ENCODE peak calls at places on chromosomes 2 and 18, in four cellular contexts. One of them, this sample, is unnamed.

GRCh38 chr2:95343429-95344207 is 46.5 kb downstream of the KCNIP3 start:
- DNase-seq in CD4-positive, alpha-beta T cell: no peak
- DNase-seq in ovary: no peak
- DNase-seq in RWPE2: peak; percentile 59
- DNase-seq in this sample: no peak

GRCh38 chr2:205775091-205775876 is 93.0 kb downstream of the NRP2 start:
- DNase-seq in CD4-positive, alpha-beta T cell: no peak
- DNase-seq in ovary: no peak
- DNase-seq in RWPE2: peak; percentile 71
- DNase-seq in this sample: peak; percentile 59

GRCh38 chr2:45497355-45497754 is 113.7 kb downstream of the SRBD1 start:
- DNase-seq in CD4-positive, alpha-beta T cell: no peak
- DNase-seq in ovary: no peak
- DNase-seq in RWPE2: no peak
- DNase-seq in this sample: no peak

GRCh38 chr2:230425377-230425776 is 9.4 kb downstream of the SP100 start:
- DNase-seq in CD4-positive, alpha-beta T cell: no peak
- DNase-seq in ovary: no peak
- DNase-seq in RWPE2: no peak
- DNase-seq in this sample: no peak

GRCh38 chr2:208189782-208190181 is at the start of gene C2orf80:
- DNase-seq in CD4-positive, alpha-beta T cell: no peak
- DNase-seq in ovary: no peak
- DNase-seq in RWPE2: no peak
- DNase-seq in this sample: no peak

GRCh38 chr2:128442891-128443302 is 124.2 kb upstream of the HS6ST1 start:
- DNase-seq in CD4-positive, alpha-beta T cell: no peak
- DNase-seq in ovary: no peak
- DNase-seq in RWPE2: peak; percentile 29
- DNase-seq in this sample: no peak

GRCh38 chr2:108855194-108855593 is 68.6 kb downstream of the CCDC138 start:
- DNase-seq in CD4-positive, alpha-beta T cell: no peak
- DNase-seq in ovary: no peak
- DNase-seq in RWPE2: no peak
- DNase-seq in this sample: no peak

GRCh38 chr2:2727876-2728511 is 396.9 kb upstream of the MYT1L start:
- DNase-seq in CD4-positive, alpha-beta T cell: no peak
- DNase-seq in ovary: no peak
- DNase-seq in RWPE2: no peak
- DNase-seq in this sample: no peak

GRCh38 chr2:117936871-117937428 is 76.9 kb downstream of the CCDC93 start:
- DNase-seq in CD4-positive, alpha-beta T cell: no peak
- DNase-seq in ovary: peak; percentile 28
- DNase-seq in RWPE2: no peak
- DNase-seq in this sample: peak; percentile 57

GRCh38 chr2:160224060-160224459 is 24.0 kb upstream of the ITGB6 start:
- DNase-seq in CD4-positive, alpha-beta T cell: no peak
- DNase-seq in ovary: no peak
- DNase-seq in RWPE2: no peak
- DNase-seq in this sample: peak; percentile 51

GRCh38 chr2:80247339-80247738 is 57.2 kb downstream of the LRRTM1 start:
- DNase-seq in CD4-positive, alpha-beta T cell: no peak
- DNase-seq in ovary: no peak
- DNase-seq in RWPE2: no peak
- DNase-seq in this sample: no peak

GRCh38 chr18:55477537-55478300 is 110.3 kb downstream of the TCF4 start:
- DNase-seq in CD4-positive, alpha-beta T cell: no peak
- DNase-seq in ovary: no peak
- DNase-seq in RWPE2: no peak
- DNase-seq in this sample: peak; percentile 54

GRCh38 chr18:76984193-76985155 is 148.1 kb downstream of the MBP start:
- DNase-seq in CD4-positive, alpha-beta T cell: no peak
- DNase-seq in ovary: no peak
- DNase-seq in RWPE2: no peak
- DNase-seq in this sample: no peak

GRCh38 chr2:99602475-99602874 is 112.7 kb upstream of the REV1 start:
- DNase-seq in CD4-positive, alpha-beta T cell: no peak
- DNase-seq in ovary: no peak
- DNase-seq in RWPE2: no peak
- DNase-seq in this sample: no peak

GRCh38 chr2:113858764-113859163 is 31.1 kb upstream of the ACTR3 start:
- DNase-seq in CD4-positive, alpha-beta T cell: no peak
- DNase-seq in ovary: no peak
- DNase-seq in RWPE2: no peak
- DNase-seq in this sample: peak; percentile 52

GRCh38 chr2:72138011-72138881 is 9.4 kb downstream of the CYP26B1 start:
- DNase-seq in CD4-positive, alpha-beta T cell: no peak
- DNase-seq in ovary: peak; percentile 16
- DNase-seq in RWPE2: no peak
- DNase-seq in this sample: no peak

GRCh38 chr2:47041891-47042684 is 113.0 kb downstream of the STPG4 start:
- DNase-seq in CD4-positive, alpha-beta T cell: no peak
- DNase-seq in ovary: no peak
- DNase-seq in RWPE2: no peak
- DNase-seq in this sample: no peak

GRCh38 chr2:10946394-10946793 is 34.7 kb downstream of the KCNF1 start:
- DNase-seq in CD4-positive, alpha-beta T cell: no peak
- DNase-seq in ovary: no peak
- DNase-seq in RWPE2: no peak
- DNase-seq in this sample: no peak

GRCh38 chr2:62467475-62468321 is 38.3 kb downstream of the TMEM17 start:
- DNase-seq in CD4-positive, alpha-beta T cell: no peak
- DNase-seq in ovary: no peak
- DNase-seq in RWPE2: no peak
- DNase-seq in this sample: no peak

GRCh38 chr18:45628979-45629958 is 14.0 kb downstream of the SLC14A2 start:
- DNase-seq in CD4-positive, alpha-beta T cell: no peak
- DNase-seq in ovary: no peak
- DNase-seq in RWPE2: no peak
- DNase-seq in this sample: no peak

GRCh38 chr2:23366720-23367119 is 18.3 kb upstream of the KLHL29 start:
- DNase-seq in CD4-positive, alpha-beta T cell: no peak
- DNase-seq in ovary: no peak
- DNase-seq in RWPE2: no peak
- DNase-seq in this sample: peak; percentile 38

GRCh38 chr2:239706407-239706806 is 305.6 kb upstream of the HDAC4 start:
- DNase-seq in CD4-positive, alpha-beta T cell: no peak
- DNase-seq in ovary: peak; percentile 33
- DNase-seq in RWPE2: no peak
- DNase-seq in this sample: peak; percentile 50

GRCh38 chr2:47488870-47489584 is 86.1 kb downstream of the MSH2 start:
- DNase-seq in CD4-positive, alpha-beta T cell: no peak
- DNase-seq in ovary: no peak
- DNase-seq in RWPE2: peak; percentile 85
- DNase-seq in this sample: no peak

GRCh38 chr2:5981241-5982055 is 289.3 kb downstream of the SOX11 start:
- DNase-seq in CD4-positive, alpha-beta T cell: no peak
- DNase-seq in ovary: no peak
- DNase-seq in RWPE2: no peak
- DNase-seq in this sample: no peak

GRCh38 chr2:207286106-207286505 is 120.4 kb upstream of the KLF7 start:
- DNase-seq in CD4-positive, alpha-beta T cell: no peak
- DNase-seq in ovary: no peak
- DNase-seq in RWPE2: no peak
- DNase-seq in this sample: no peak

GRCh38 chr2:219486424-219486959 is 12.2 kb upstream of the GMPPA start:
- DNase-seq in CD4-positive, alpha-beta T cell: no peak
- DNase-seq in ovary: no peak
- DNase-seq in RWPE2: no peak
- DNase-seq in this sample: no peak

GRCh38 chr2:129744649-129745048 is 234.8 kb upstream of the RAB6C start:
- DNase-seq in CD4-positive, alpha-beta T cell: no peak
- DNase-seq in ovary: no peak
- DNase-seq in RWPE2: no peak
- DNase-seq in this sample: no peak
- TF ChIP-seq CTCF in CD4-positive, alpha-beta T cell: no peak
- TF ChIP-seq CTCF in ovary: no peak
- TF ChIP-seq CTCF in RWPE2: no peak
- TF ChIP-seq CTCF in this sample: no peak

GRCh38 chr2:237149425-237149824 is 63.7 kb downstream of the COPS8 start:
- DNase-seq in CD4-positive, alpha-beta T cell: no peak
- DNase-seq in ovary: no peak
- DNase-seq in RWPE2: no peak
- DNase-seq in this sample: no peak
- H3K9me3 ChIP-seq in CD4-positive, alpha-beta T cell: peaks cover 30% of the 10 kb centered on the region
- H3K9me3 ChIP-seq in ovary: no peaks in the 10 kb centered on the region
- H3K9me3 ChIP-seq in RWPE2: peaks cover 11% of the 10 kb centered on the region
- H3K9me3 ChIP-seq in this sample: peaks cover 14% of the 10 kb centered on the region

GRCh38 chr18:62248313-62248712 is 61.3 kb downstream of the RELCH start:
- DNase-seq in CD4-positive, alpha-beta T cell: no peak
- DNase-seq in ovary: no peak
- DNase-seq in RWPE2: no peak
- DNase-seq in this sample: no peak

GRCh38 chr18:62245177-62245576 is 58.1 kb downstream of the RELCH start:
- DNase-seq in CD4-positive, alpha-beta T cell: no peak
- DNase-seq in ovary: no peak
- DNase-seq in RWPE2: no peak
- DNase-seq in this sample: no peak

GRCh38 chr18:62242955-62243354 is 55.9 kb downstream of the RELCH start:
- DNase-seq in CD4-positive, alpha-beta T cell: no peak
- DNase-seq in ovary: no peak
- DNase-seq in RWPE2: no peak
- DNase-seq in this sample: no peak

GRCh38 chr18:62249478-62250097 is 62.5 kb downstream of the RELCH start:
- DNase-seq in CD4-positive, alpha-beta T cell: peak; percentile 72
- DNase-seq in ovary: peak; percentile 55
- DNase-seq in RWPE2: peak; percentile 51
- DNase-seq in this sample: peak; percentile 72

GRCh38 chr18:62245699-62246098 is 58.6 kb downstream of the RELCH start:
- DNase-seq in CD4-positive, alpha-beta T cell: no peak
- DNase-seq in ovary: no peak
- DNase-seq in RWPE2: no peak
- DNase-seq in this sample: no peak
- TF ChIP-seq CTCF in CD4-positive, alpha-beta T cell: no peak
- TF ChIP-seq CTCF in ovary: no peak
- TF ChIP-seq CTCF in RWPE2: peak; percentile 7
- TF ChIP-seq CTCF in this sample: no peak

GRCh38 chr2:136205615-136206014 is 87.7 kb upstream of the CXCR4 start:
- DNase-seq in CD4-positive, alpha-beta T cell: no peak
- DNase-seq in ovary: no peak
- DNase-seq in RWPE2: no peak
- DNase-seq in this sample: no peak

GRCh38 chr2:136207665-136208064 is 89.7 kb upstream of the CXCR4 start:
- DNase-seq in CD4-positive, alpha-beta T cell: no peak
- DNase-seq in ovary: no peak
- DNase-seq in RWPE2: no peak
- DNase-seq in this sample: peak; percentile 15

GRCh38 chr2:136207030-136207623 is 89.2 kb upstream of the CXCR4 start:
- DNase-seq in CD4-positive, alpha-beta T cell: no peak
- DNase-seq in ovary: no peak
- DNase-seq in RWPE2: no peak
- DNase-seq in this sample: no peak

GRCh38 chr2:136204959-136205358 is 87.0 kb upstream of the CXCR4 start:
- DNase-seq in CD4-positive, alpha-beta T cell: no peak
- DNase-seq in ovary: no peak
- DNase-seq in RWPE2: no peak
- DNase-seq in this sample: no peak

DNA sequence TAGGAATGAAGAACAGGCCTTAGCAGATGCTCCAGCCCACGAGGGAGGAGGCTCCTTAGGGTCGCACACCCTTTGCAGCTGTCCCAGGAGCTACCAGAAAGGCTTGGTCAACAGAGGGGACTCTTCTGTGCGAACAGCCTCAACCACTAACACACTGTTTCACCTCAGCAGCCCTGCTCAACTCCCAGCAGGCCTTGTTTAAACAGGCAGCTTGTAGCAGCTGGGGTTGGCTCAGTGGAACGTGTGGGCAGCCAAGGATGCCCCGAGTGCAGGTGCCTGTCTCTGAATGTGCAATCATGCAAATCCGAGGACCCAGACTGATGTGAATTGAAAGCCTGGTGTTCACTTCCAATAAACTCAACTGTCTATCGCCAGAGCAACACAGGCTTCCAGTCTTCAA is 88.7 kb upstream of the CXCR4 start:
- DNase-seq in CD4-positive, alpha-beta T cell: no peak
- DNase-seq in ovary: no peak
- DNase-seq in RWPE2: no peak
- DNase-seq in this sample: no peak
- H3K9me3 ChIP-seq in CD4-positive, alpha-beta T cell: peaks cover 7% of the 10 kb centered on the region
- H3K9me3 ChIP-seq in ovary: no peaks in the 10 kb centered on the region
- H3K9me3 ChIP-seq in RWPE2: no peaks in the 10 kb centered on the region
- H3K9me3 ChIP-seq in this sample: no peaks in the 10 kb centered on the region